ENCODE peak calls at places on chromosomes 4 and X, in nine cellular contexts. H is OCI-LY7, W is GM23338, F is PC-3, O is GM23248, X is hepatocyte, P is HCT116, N is SK-N-SH, S is MM.1S. G is an unnamed sample.

GRCh38 chr4:114598191-114599121 is at the start of gene UGT8:
- DNase-seq in P (peak), N (peak), F (peak), W (peak), H (peak), O (peak), S (no peak), X (peak), G (peak)

GRCh38 chrX:67724359-67725110 is 180.7 kb downstream of the AR start:
- DNase-seq in W (no peak), O (peak), N (no peak), H (no peak), S (no peak), X (no peak), F (no peak), P (no peak), G (no peak)

GRCh38 chrX:19593684-19594083 is 78.4 kb upstream of the MAP3K15 start:
- DNase-seq in W (peak), S (peak), P (peak), X (peak), O (peak), H (peak), N (peak), F (peak), G (no peak)

GRCh38 chr4:176782794-176783193 is 9.9 kb downstream of the VEGFC start:
- DNase-seq in P (no peak), H (no peak), S (no peak), N (no peak), W (no peak), O (peak), F (no peak), X (no peak), G (no peak)

GRCh38 chrX:153723351-153724251 is 586 bp downstream of the BCAP31 start:
- DNase-seq in N (peak), X (peak), F (peak), S (peak), W (peak), P (no peak), H (peak), O (peak), G (peak)

GRCh38 chr4:147996840-147997239 is 265.0 kb downstream of the ARHGAP10 start:
- DNase-seq in W (no peak), X (no peak), P (no peak), O (no peak), N (no peak), F (no peak), S (no peak), H (no peak), G (no peak)

GRCh38 chr4:53132117-53132889 is 233.6 kb downstream of the SCFD2 start:
- DNase-seq in P (no peak), S (no peak), H (no peak), F (no peak), N (no peak), O (peak), X (no peak), W (no peak), G (no peak)

GRCh38 chrX:49291615-49292337 is 11.7 kb upstream of the GAGE10 start:
- DNase-seq in P (peak), F (peak), X (peak), W (peak), O (peak), N (peak), S (peak), H (peak), G (peak)

GRCh38 chrX:129665916-129666644 is 11.3 kb upstream of the APLN start:
- DNase-seq in S (no peak), X (no peak), N (no peak), F (peak), W (peak), P (peak), O (peak), H (no peak), G (no peak)

GRCh38 chr4:22339491-22339890 is 176.4 kb downstream of the ADGRA3 start:
- DNase-seq in H (no peak), X (no peak), O (no peak), W (no peak), S (no peak), N (no peak), F (no peak), P (no peak), G (no peak)

GRCh38 chrX:44974462-44974861 is 101.5 kb downstream of the KDM6A start:
- DNase-seq in X (no peak), O (peak), F (peak), S (no peak), W (no peak), P (peak), H (no peak), N (no peak), G (no peak)

GRCh38 chrX:47637546-47638195 is 7.9 kb upstream of the CFP start:
- DNase-seq in N (no peak), O (no peak), H (no peak), S (no peak), P (no peak), X (no peak), W (peak), F (no peak), G (peak)

GRCh38 chrX:115960440-115961084 is 210.0 kb upstream of the AGTR2 start:
- DNase-seq in F (peak), O (no peak), P (no peak), N (no peak), S (no peak), H (no peak), W (no peak), X (peak), G (no peak)

GRCh38 chr4:183429489-183429888 is 14.9 kb upstream of the CDKN2AIP start:
- DNase-seq in N (no peak), F (no peak), X (no peak), H (no peak), O (no peak), W (no peak), P (no peak), S (no peak), G (no peak)

GRCh38 chrX:125289209-125289608 is 30.5 kb upstream of the TEX13C start:
- DNase-seq in H (no peak), F (peak), O (no peak), W (no peak), S (no peak), P (no peak), N (no peak), X (peak), G (no peak)

GRCh38 chr4:64230709-64231310 is 178.4 kb downstream of the TECRL start:
- DNase-seq in F (peak), N (peak), S (peak), P (peak), W (peak), O (peak), H (peak), X (no peak), G (peak)

GRCh38 chr4:113809313-113809712 is 47.8 kb upstream of the CAMK2D start:
- DNase-seq in W (peak), S (no peak), N (no peak), F (no peak), P (no peak), X (no peak), O (no peak), H (no peak), G (no peak)

GRCh38 chr4:136831553-136831952 is 700.7 kb downstream of the PCDH18 start:
- DNase-seq in W (peak), N (no peak), X (no peak), F (peak), H (no peak), O (no peak), P (peak), S (no peak), G (no peak)

GRCh38 chr4:184019084-184019483 is 114.0 kb downstream of the STOX2 start:
- DNase-seq in F (no peak), N (no peak), X (no peak), W (no peak), S (no peak), O (no peak), H (no peak), P (no peak), G (no peak)

GRCh38 chr4:13102344-13102743 is 381.8 kb downstream of the RAB28 start:
- DNase-seq in P (no peak), H (no peak), N (no peak), X (no peak), W (no peak), S (no peak), O (no peak), F (no peak), G (no peak)

GRCh38 chr4:2860391-2861348 is 17.0 kb downstream of the ADD1 start:
- DNase-seq in P (no peak), N (no peak), S (no peak), O (no peak), X (no peak), F (no peak), H (no peak), W (peak), G (peak)

GRCh38 chr4:103786014-103786413 is 66.2 kb upstream of the TACR3 start:
- DNase-seq in P (peak), F (peak), N (peak), O (peak), W (peak), H (peak), S (peak), X (peak), G (peak)

GRCh38 chr4:17623451-17624001 is 9.1 kb downstream of the MED28 start:
- DNase-seq in O (peak), W (no peak), H (no peak), N (no peak), P (no peak), X (no peak), S (no peak), F (no peak), G (no peak)

GRCh38 chrX:107205770-107206696 is at the start of the genes DNAAF6 and NUP62CL:
- DNase-seq in H (peak), W (peak), P (peak), X (peak), O (peak), S (peak), F (peak), N (peak), G (peak)

GRCh38 chrX:18377802-18378201 is 23.3 kb upstream of the SCML2 start:
- DNase-seq in O (peak), H (peak), W (peak), X (peak), N (peak), S (peak), P (peak), F (peak), G (peak)

GRCh38 chr4:158255727-158256324 is 45.5 kb downstream of the TMEM144 start:
- DNase-seq in X (peak), F (peak), W (peak), O (peak), P (peak), S (peak), H (peak), N (peak), G (peak)

GRCh38 chr4:100823066-100823992 is 305.5 kb upstream of the EMCN start:
- DNase-seq in N (no peak), S (no peak), O (peak), F (peak), H (no peak), P (peak), X (no peak), W (no peak), G (no peak)

GRCh38 chr4:37383579-37384229 is 139.2 kb downstream of the NWD2 start:
- DNase-seq in X (peak), W (peak), N (peak), O (peak), S (peak), F (peak), P (peak), H (peak), G (peak)

GRCh38 chr4:65880594-65880993 is 210.3 kb upstream of the EPHA5 start:
- DNase-seq in P (no peak), W (no peak), H (no peak), N (no peak), F (peak), O (no peak), X (no peak), S (no peak), G (no peak)

GRCh38 chrX:117701050-117701449 is 415.6 kb downstream of the KLHL13 start:
- DNase-seq in P (no peak), O (no peak), F (no peak), H (no peak), N (no peak), X (no peak), W (no peak), S (no peak), G (no peak)

GRCh38 chr4:84502955-84503373 is 3.9 kb upstream of the NKX6-1 start:
- DNase-seq in O (no peak), P (no peak), F (no peak), W (no peak), X (no peak), H (no peak), N (no peak), S (no peak), G (peak)

GRCh38 chr4:37825943-37826281 is 574 bp upstream of the PGM2 start:
- DNase-seq in O (no peak), P (no peak), F (no peak), H (no peak), W (peak), S (no peak), N (peak), X (no peak), G (no peak)

GRCh38 chrX:136130931-136131843 is 16.1 kb upstream of the FHL1 start:
- DNase-seq in F (peak), X (no peak), N (no peak), H (peak), W (no peak), P (peak), S (peak), O (peak), G (no peak)

GRCh38 chrX:30887721-30888120 is 1.3 kb downstream of the TAB3 start:
- DNase-seq in X (no peak), N (no peak), W (no peak), P (no peak), F (no peak), O (no peak), S (no peak), H (no peak), G (no peak)

GRCh38 chr4:34328939-34329338 is 1915.4 kb downstream of the ARAP2 start:
- DNase-seq in S (no peak), F (no peak), N (no peak), X (no peak), H (no peak), W (no peak), P (no peak), O (no peak), G (no peak)

GRCh38 chr4:53490965-53491622 is 100.2 kb downstream of the LNX1 start:
- DNase-seq in S (peak), X (peak), P (peak), O (peak), N (peak), F (peak), W (peak), H (peak), G (peak)

GRCh38 chrX:140980271-140980670 is 22.1 kb upstream of the SPANXB1 start:
- DNase-seq in W (no peak), O (no peak), H (no peak), F (no peak), X (no peak), S (no peak), P (no peak), N (no peak), G (no peak)
- H3K4me2 ChIP-seq in W (no peak), O (no peak), H (no peak), F (no peak), X (no peak), S (no peak), P (no peak), N (no peak), G (no peak)

GRCh38 chr4:160193787-160194186 is 1090.9 kb downstream of the RAPGEF2 start:
- DNase-seq in F (no peak), X (no peak), S (no peak), N (no peak), P (no peak), W (peak), H (no peak), O (no peak), G (no peak)

GRCh38 chr4:160194716-160195115 is 1091.8 kb downstream of the RAPGEF2 start:
- DNase-seq in O (no peak), S (no peak), H (no peak), X (no peak), F (no peak), P (no peak), N (no peak), W (peak), G (no peak)
- TF ChIP-seq EZH2phosphoT487 in O (no peak), S (no peak), H (no peak), X (no peak), F (no peak), P (no peak), N (no peak), W (no peak), G (no peak)

DNA sequence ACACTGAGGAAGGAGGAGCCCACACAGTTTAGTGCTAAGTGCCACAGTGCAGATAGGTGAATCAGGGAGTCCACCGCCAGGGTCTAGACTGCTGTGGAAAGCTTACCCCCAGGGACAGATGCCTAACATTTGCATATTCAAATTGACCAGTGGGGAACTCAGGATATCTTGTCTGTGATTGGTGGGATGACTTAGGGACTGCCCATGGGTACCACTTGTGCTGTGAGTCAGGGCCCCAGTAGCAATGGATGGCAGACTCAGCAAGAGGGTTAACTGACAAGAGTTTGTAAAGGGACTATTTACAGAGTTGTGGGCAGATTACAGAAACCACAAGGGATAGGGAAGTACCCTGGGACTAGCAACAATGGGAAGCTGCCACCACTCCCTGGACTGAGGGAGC is 282.1 kb downstream of the BCOR start:
- DNase-seq in O (no peak), F (peak), H (peak), X (no peak), W (peak), P (no peak), S (no peak), N (no peak), G (no peak)
- H3K4me2 ChIP-seq in O (no peak), F (no peak), H (peak), X (no peak), W (peak), P (no peak), S (no peak), N (no peak), G (no peak)

GRCh38 chr4:98865059-98865458 is 63.9 kb downstream of the EIF4E start:
- DNase-seq in S (no peak), O (no peak), P (no peak), H (no peak), W (no peak), N (no peak), F (no peak), X (no peak), G (no peak)

GRCh38 chr4:98864560-98864959 is 64.4 kb downstream of the EIF4E start:
- DNase-seq in X (no peak), F (peak), O (no peak), H (no peak), W (no peak), S (no peak), N (no peak), P (peak), G (no peak)

GRCh38 chr4:98861100-98861499 is 67.8 kb downstream of the EIF4E start:
- DNase-seq in N (no peak), P (no peak), H (no peak), W (no peak), S (no peak), O (no peak), F (no peak), X (no peak), G (no peak)
- TF ChIP-seq EZH2phosphoT487 in N (no peak), P (no peak), H (no peak), W (no peak), S (no peak), O (no peak), F (no peak), X (no peak), G (no peak)